ENCODE peak calls at places on chromosomes 7 and 10, in seven cellular contexts. B is Peyer's patch, K is mammary epithelial cell, E is tibial artery, J is aorta, A is astrocyte, R is right cardiac atrium. N is an unnamed sample.
A peak's percentile ranks its signal among the peaks of the same experiment; 100 is the strongest.

GRCh38 chr10:69644658-69645295 is 14.7 kb downstream of the FAM241B start:
- DNase-seq in A (peak; percentile 16), R (peak; percentile 86), E (no peak), K (peak; percentile 52), B (peak; percentile 74), J (peak; percentile 89), N (peak; percentile 42)

GRCh38 chr10:121521794-121522556 is 76.3 kb downstream of the FGFR2 start:
- DNase-seq in B (no peak), R (no peak), E (no peak), K (no peak), J (no peak), A (no peak), N (no peak)

GRCh38 chr10:1454428-1454827 is 282.9 kb downstream of the ADARB2 start:
- DNase-seq in E (no peak), B (no peak), A (no peak), J (no peak), R (no peak), K (no peak), N (no peak)

GRCh38 chr10:51269816-51270215 is 195.5 kb downstream of the PRKG1 start:
- DNase-seq in B (no peak), E (no peak), A (peak; percentile 54), K (no peak), J (no peak), R (no peak), N (no peak)

GRCh38 chr7:112495820-112496462 is 15.2 kb downstream of the LSMEM1 start:
- DNase-seq in E (peak; percentile 66), K (peak; percentile 64), A (peak; percentile 36), J (no peak), B (no peak), R (peak; percentile 58), N (peak; percentile 55)

GRCh38 chr7:130346339-130346905 is 1.8 kb downstream of the CPA5 start:
- DNase-seq in A (no peak), R (no peak), E (no peak), K (no peak), B (no peak), J (no peak), N (no peak)

GRCh38 chr10:24642921-24643678 is 80.6 kb downstream of the ARHGAP21 start:
- DNase-seq in R (no peak), J (no peak), E (no peak), A (peak; percentile 78), B (no peak), K (peak; percentile 73), N (no peak)

GRCh38 chr10:93954726-93955363 is 38.9 kb upstream of the PLCE1 start:
- DNase-seq in E (no peak), A (peak; percentile 48), B (no peak), J (no peak), R (no peak), K (peak; percentile 60), N (no peak)

GRCh38 chr10:46264737-46265368 is 21.9 kb upstream of the ANTXRL start:
- DNase-seq in E (no peak), B (no peak), A (no peak), J (no peak), K (no peak), R (no peak), N (no peak)

GRCh38 chr10:79377557-79378382 is 30.5 kb downstream of the PPIF start:
- DNase-seq in A (no peak), B (no peak), K (no peak), R (no peak), E (no peak), J (no peak), N (no peak)

GRCh38 chr7:146655928-146656797 is 539.6 kb downstream of the CNTNAP2 start:
- DNase-seq in K (no peak), A (no peak), R (no peak), B (no peak), E (no peak), J (no peak), N (no peak)

GRCh38 chr10:59397971-59398370 is 35.6 kb upstream of the FAM13C start:
- DNase-seq in E (no peak), R (no peak), K (no peak), A (no peak), J (no peak), B (no peak), N (no peak)

GRCh38 chr7:98700533-98700932 is 83.4 kb downstream of the NPTX2 start:
- DNase-seq in E (no peak), J (no peak), B (no peak), K (no peak), R (no peak), A (no peak), N (no peak)

GRCh38 chr7:139749545-139749944 is 28.3 kb downstream of the HIPK2 start:
- DNase-seq in E (no peak), K (no peak), A (no peak), J (no peak), B (no peak), R (peak; percentile 45), N (peak; percentile 83)

GRCh38 chr10:24197319-24197718 is 11.6 kb upstream of the KIAA1217 start:
- DNase-seq in B (no peak), A (no peak), J (no peak), R (no peak), K (no peak), E (no peak), N (no peak)

GRCh38 chr10:101843032-101843991 is at the start of gene KCNIP2:
- DNase-seq in J (no peak), R (peak; percentile 75), E (no peak), A (no peak), K (no peak), B (no peak), N (no peak)

GRCh38 chr10:130888493-130888892 is 423.0 kb downstream of the TCERG1L start:
- DNase-seq in B (no peak), R (no peak), K (no peak), A (no peak), E (no peak), J (no peak), N (no peak)

GRCh38 chr10:28532223-28532508 is 752 bp upstream of the WAC start:
- DNase-seq in B (no peak), K (no peak), J (no peak), R (no peak), E (peak; percentile 47), A (no peak), N (no peak)

DNA sequence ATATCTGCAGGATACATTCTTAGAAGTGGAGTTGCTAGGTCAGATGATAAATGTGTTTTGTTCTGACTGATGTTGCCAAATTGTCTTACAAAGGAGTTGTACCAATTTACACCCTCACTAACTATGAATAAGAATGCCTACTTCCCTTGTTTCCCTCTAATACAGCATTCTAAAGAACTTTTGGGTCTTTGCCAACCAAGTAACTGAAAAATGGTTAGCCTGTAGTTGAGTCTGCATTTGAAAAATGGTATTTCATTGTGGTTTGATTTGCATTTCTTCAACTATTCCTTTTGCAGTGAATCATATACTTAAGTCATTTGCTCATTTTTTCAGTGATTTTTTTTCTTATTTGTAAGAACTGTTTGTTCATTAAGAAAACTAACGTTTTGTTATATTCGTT is 48.4 kb downstream of the TMEM26 start:
- DNase-seq in J (no peak), A (peak; percentile 92), B (no peak), R (no peak), E (no peak), K (no peak), N (no peak)
- H3K4me3 ChIP-seq in J (no peak overlapping the region), A (no peak overlapping the region), B (no peak overlapping the region), R (no peak overlapping the region), E (no peak overlapping the region), K (no peak overlapping the region), N (no peak overlapping the region)

GRCh38 chr10:74417397-74417796 is 266.4 kb downstream of the ADK start:
- DNase-seq in E (no peak), J (no peak), R (no peak), A (no peak), B (no peak), K (no peak), N (no peak)
- H3K27ac ChIP-seq in E (no peak overlapping the region), J (no peak overlapping the region), R (no peak overlapping the region), A (no peak overlapping the region), B (no peak overlapping the region), K (no peak overlapping the region), N (no peak overlapping the region)

DNA sequence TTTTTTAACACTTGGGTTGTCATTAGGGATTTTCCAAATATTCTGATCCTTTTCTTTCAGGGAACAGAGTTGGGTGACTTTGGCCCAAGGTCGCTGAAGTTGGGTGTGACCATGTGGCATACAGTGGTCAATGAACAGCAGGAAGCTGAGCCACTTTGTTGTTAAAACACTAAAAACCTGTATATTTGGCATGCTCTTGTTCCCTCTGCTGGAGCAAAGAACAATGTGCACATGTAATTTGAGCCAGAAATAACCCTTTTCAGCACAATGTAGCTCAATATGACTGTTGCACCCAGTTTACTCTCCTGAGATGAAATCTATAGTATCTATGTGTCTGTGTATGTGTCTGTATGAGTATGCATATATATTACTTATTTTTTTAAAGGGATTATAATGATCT is 74.9 kb downstream of the ADCYAP1R1 start:
- DNase-seq in B (no peak), K (no peak), A (peak; percentile 12), J (no peak), E (no peak), R (no peak), N (no peak)
- H3K27me3 ChIP-seq in B (no peaks in the 10 kb centered on the region), K (no peaks in the 10 kb centered on the region), A (peaks cover 8% of the 10 kb centered on the region), J (no peaks in the 10 kb centered on the region), E (peaks cover 16% of the 10 kb centered on the region), R (no peaks in the 10 kb centered on the region), N (no peaks in the 10 kb centered on the region)

DNA sequence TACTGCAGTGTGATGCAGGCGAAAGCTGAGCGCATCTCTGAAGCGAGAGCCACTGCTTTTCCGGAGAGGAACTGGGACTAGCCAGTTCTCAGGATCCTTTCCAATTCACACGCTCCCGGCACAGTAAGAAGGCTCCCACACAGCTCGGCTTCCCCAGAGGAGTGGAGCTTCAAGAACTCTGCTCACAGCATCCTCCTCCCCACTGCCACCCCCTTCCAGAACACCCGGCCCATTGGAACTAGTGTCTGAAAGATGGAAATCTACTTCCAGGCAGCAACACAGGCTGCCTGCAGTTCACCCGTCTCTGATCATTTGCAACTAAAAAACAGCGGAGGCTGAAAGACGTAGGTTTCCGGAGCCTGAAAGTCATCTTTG is at the start of gene DGKB:
- DNase-seq in K (no peak), E (no peak), A (peak; percentile 36), J (peak; percentile 51), R (peak; percentile 37), B (no peak), N (peak; percentile 52)
- H3K4me3 ChIP-seq in K (no peak within 1 kb of the TSS), E (peak within 1 kb of the TSS; percentile 9), A (peak within 1 kb of the TSS; percentile 42), J (no peak within 1 kb of the TSS), R (peak within 1 kb of the TSS; percentile 39), B (peak within 1 kb of the TSS; percentile 27), N (peak within 1 kb of the TSS; percentile 53)

DNA sequence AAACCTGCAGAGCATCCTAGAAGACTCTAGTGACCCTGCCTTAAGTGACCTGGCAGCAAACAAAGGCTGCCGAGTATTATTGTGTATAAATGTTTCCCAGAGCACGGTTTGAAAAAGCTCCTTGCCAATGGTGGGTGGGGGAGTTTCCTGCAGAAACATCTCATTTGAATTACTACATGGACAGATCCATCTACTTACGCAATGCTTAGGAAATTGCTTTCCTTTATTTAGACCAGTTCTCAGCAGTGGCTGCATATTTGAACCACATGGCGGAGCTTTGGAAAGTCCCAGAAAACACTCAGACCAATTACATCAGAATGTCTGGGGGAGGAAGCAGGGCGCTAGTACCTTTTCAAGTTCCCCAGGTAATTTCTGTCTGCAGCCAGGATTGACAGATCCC is 560.9 kb downstream of the SDK1 start:
- DNase-seq in E (peak; percentile 47), B (no peak), A (peak; percentile 80), J (no peak), R (peak; percentile 33), K (peak; percentile 86), N (no peak)
- H3K27ac ChIP-seq in E (no peak overlapping the region), B (no peak overlapping the region), A (no peak overlapping the region), J (no peak overlapping the region), R (no peak overlapping the region), K (no peak overlapping the region), N (no peak overlapping the region)

GRCh38 chr7:107064255-107064654 is 19.8 kb downstream of the PRKAR2B start:
- DNase-seq in E (no peak), R (no peak), A (no peak), J (no peak), K (no peak), B (no peak), N (no peak)
- H3K27me3 ChIP-seq in E (no peaks in the 10 kb centered on the region), R (no peaks in the 10 kb centered on the region), A (no peaks in the 10 kb centered on the region), J (no peaks in the 10 kb centered on the region), K (peaks cover 7% of the 10 kb centered on the region), B (no peaks in the 10 kb centered on the region), N (no peaks in the 10 kb centered on the region)

N was measured in psoas muscle.